ENCODE peak calls at places on chromosomes 2 and 18, in nine cellular contexts. W is GM20000; P is T1000; Y is activated T-cell treated with anti-CD3 and anti-CD28 coated beads for 1 hour; K is ELR; R is neural crest cell; C is KG1; S is stimulated activated naive CD8-positive, alpha-beta T cell treated with anti-CD3 and anti-CD28 coated beads, Interleukin-15, amount 100 ng/mL, for 72 hours; L is colonic mucosa. U is an unnamed sample.
A peak's percentile ranks its signal among the peaks of the same experiment; 100 is the strongest.

GRCh38 chr2:196725882-196726281 is 73.6 kb downstream of the GTF3C3 start:
- DNase-seq in W (no peak), P (no peak), Y (no peak), K (no peak), R (no peak), C (no peak), S (no peak), L (no peak), U (no peak)

GRCh38 chr2:20577495-20578235 is 73.2 kb downstream of the HS1BP3 start:
- DNase-seq in W (no peak), P (peak; percentile 96), Y (no peak), K (peak; percentile 99), R (no peak), C (no peak), S (no peak), L (no peak), U (peak; percentile 99)

GRCh38 chr2:101735166-101735533 is 37.6 kb downstream of the MAP4K4 start:
- DNase-seq in W (no peak), P (no peak), Y (no peak), K (no peak), R (no peak), C (no peak), S (no peak), L (no peak), U (no peak)

GRCh38 chr18:26207937-26208336 is 18.3 kb upstream of the TAF4B start:
- DNase-seq in W (no peak), P (no peak), Y (no peak), K (peak; percentile 11), R (no peak), C (no peak), S (no peak), L (no peak), U (peak; percentile 18)

GRCh38 chr2:65834657-65835056 is 402.3 kb upstream of the SPRED2 start:
- DNase-seq in W (no peak), P (no peak), Y (no peak), K (no peak), R (no peak), C (no peak), S (no peak), L (no peak), U (no peak)

GRCh38 chr2:73333564-73333963 is 40.2 kb upstream of the EGR4 start:
- DNase-seq in W (no peak), P (no peak), Y (no peak), K (no peak), R (no peak), C (no peak), S (no peak), L (no peak), U (no peak)

GRCh38 chr2:217711236-217711635 is 291.6 kb downstream of the TNS1 start:
- DNase-seq in W (no peak), P (no peak), Y (no peak), K (peak; percentile 54), R (no peak), C (no peak), S (no peak), L (no peak), U (no peak)

GRCh38 chr2:239396881-239397681 is 3.7 kb downstream of the HDAC4 start:
- DNase-seq in W (no peak), P (no peak), Y (peak; percentile 26), K (no peak), R (no peak), C (no peak), S (peak; percentile 56), L (no peak), U (no peak)

GRCh38 chr2:144364988-144365738 is 154.8 kb downstream of the ZEB2 start:
- DNase-seq in W (peak; percentile 53), P (no peak), Y (no peak), K (peak; percentile 56), R (no peak), C (no peak), S (no peak), L (no peak), U (no peak)

GRCh38 chr2:9824956-9825720 is 18.1 kb upstream of the TAF1B start:
- DNase-seq in W (no peak), P (no peak), Y (no peak), K (no peak), R (no peak), C (no peak), S (no peak), L (no peak), U (no peak)

GRCh38 chr18:56715121-56715520 is 64.0 kb downstream of the WDR7 start:
- DNase-seq in W (no peak), P (no peak), Y (no peak), K (no peak), R (no peak), C (no peak), S (no peak), L (no peak), U (no peak)

GRCh38 chr2:53867169-53867568 is 7.4 kb upstream of the GPR75 start:
- DNase-seq in W (no peak), P (no peak), Y (no peak), K (no peak), R (no peak), C (no peak), S (no peak), L (no peak), U (no peak)

GRCh38 chr2:48357351-48357750 is 172.6 kb upstream of the STON1 start:
- DNase-seq in W (no peak), P (no peak), Y (no peak), K (no peak), R (no peak), C (no peak), S (no peak), L (no peak), U (no peak)

U was measured in foreskin keratinocyte.